ENCODE peak calls at places on chromosomes 2 and 18, in seven cellular contexts. W, U, Q, S, M, D and H are unnamed samples.

GRCh38 chr2:100861340-100861739 is 41.4 kb downstream of the NPAS2 start:
- DNase-seq in W (no peak), U (no peak), Q (no peak), S (no peak), M (no peak), D (no peak), H (no peak)

GRCh38 chr2:10340593-10340975 is 37.9 kb downstream of the HPCAL1 start:
- DNase-seq in W (no peak), U (no peak), Q (no peak), S (no peak), M (peak), D (no peak), H (no peak)

GRCh38 chr2:119929537-119929936 is 83.3 kb upstream of the EPB41L5 start:
- DNase-seq in W (peak), U (no peak), Q (no peak), S (peak), M (no peak), D (no peak), H (no peak)

GRCh38 chr2:38037757-38038615 is 38.0 kb downstream of the CYP1B1 start:
- DNase-seq in W (no peak), U (no peak), Q (no peak), S (no peak), M (no peak), D (no peak), H (no peak)

GRCh38 chr2:30178618-30179404 is 32.0 kb downstream of the YPEL5 start:
- DNase-seq in W (no peak), U (no peak), Q (no peak), S (no peak), M (no peak), D (no peak), H (no peak)

GRCh38 chr2:27071990-27072830 is 756 bp upstream of the OST4 start:
- DNase-seq in W (peak), U (no peak), Q (no peak), S (no peak), M (peak), D (no peak), H (no peak)

GRCh38 chr2:68799615-68800400 is 65.2 kb downstream of the ARHGAP25 start:
- DNase-seq in W (no peak), U (no peak), Q (no peak), S (no peak), M (no peak), D (no peak), H (no peak)

GRCh38 chr2:44244135-44244871 is 31.0 kb upstream of the SLC3A1 start:
- DNase-seq in W (peak), U (peak), Q (peak), S (peak), M (no peak), D (no peak), H (peak)

GRCh38 chr2:12728221-12728777 is 11.6 kb downstream of the TRIB2 start:
- DNase-seq in W (no peak), U (peak), Q (no peak), S (peak), M (no peak), D (no peak), H (no peak)

GRCh38 chr2:66432801-66433694 is 1.9 kb upstream of the MEIS1 start:
- DNase-seq in W (no peak), U (no peak), Q (no peak), S (no peak), M (peak), D (peak), H (peak)

GRCh38 chr2:67772216-67773180 is 290.3 kb downstream of the C1D start:
- DNase-seq in W (no peak), U (no peak), Q (no peak), S (no peak), M (no peak), D (no peak), H (no peak)

GRCh38 chr2:85436836-85437487 is 18.4 kb downstream of the SH2D6 start:
- DNase-seq in W (no peak), U (no peak), Q (no peak), S (no peak), M (no peak), D (no peak), H (no peak)

GRCh38 chr2:55231546-55232083 is 478 bp downstream of the CLHC1 start:
- DNase-seq in W (no peak), U (no peak), Q (no peak), S (no peak), M (no peak), D (no peak), H (no peak)

GRCh38 chr2:2588777-2589176 is 257.7 kb upstream of the MYT1L start:
- DNase-seq in W (no peak), U (no peak), Q (no peak), S (no peak), M (no peak), D (no peak), H (no peak)

GRCh38 chr2:215796160-215796559 is 217.2 kb downstream of the MREG start:
- DNase-seq in W (no peak), U (no peak), Q (no peak), S (no peak), M (no peak), D (peak), H (no peak)

GRCh38 chr2:170886391-170886790 is 42.7 kb upstream of the GORASP2 start:
- DNase-seq in W (no peak), U (no peak), Q (no peak), S (no peak), M (no peak), D (peak), H (no peak)

GRCh38 chr18:62781893-62782292 is 66.6 kb downstream of the PHLPP1 start:
- DNase-seq in W (no peak), U (no peak), Q (no peak), S (no peak), M (no peak), D (peak), H (peak)

GRCh38 chr2:159942149-159942548 is 120.3 kb downstream of the PLA2R1 start:
- DNase-seq in W (no peak), U (no peak), Q (no peak), S (no peak), M (no peak), D (no peak), H (no peak)

GRCh38 chr2:158837645-158838044 is 42.5 kb downstream of the DAPL1 start:
- DNase-seq in W (no peak), U (no peak), Q (no peak), S (no peak), M (no peak), D (no peak), H (no peak)

GRCh38 chr18:10304853-10305252 is 149.6 kb upstream of the APCDD1 start:
- DNase-seq in W (no peak), U (no peak), Q (no peak), S (no peak), M (no peak), D (peak), H (no peak)

GRCh38 chr18:63207154-63207790 is 112.3 kb downstream of the BCL2 start:
- DNase-seq in W (no peak), U (peak), Q (no peak), S (no peak), M (no peak), D (no peak), H (no peak)

GRCh38 chr2:145431181-145431951 is 911.4 kb upstream of the ZEB2 start:
- DNase-seq in W (no peak), U (no peak), Q (no peak), S (no peak), M (no peak), D (no peak), H (no peak)

GRCh38 chr2:17520761-17521160 is 2.5 kb upstream of the RAD51AP2 start:
- DNase-seq in W (no peak), U (no peak), Q (no peak), S (no peak), M (no peak), D (no peak), H (no peak)